ENCODE peak calls at places on chromosomes 11 and 22, in seven cellular contexts. X is stimulated activated CD4-positive, alpha-beta T cell treated with anti-CD3 and anti-CD28 coated beads, Interleukin-15, amount 100 ng/mL, for 1 hour; O is occipital lobe; Q is mesendoderm; Y is ELR; P is activated naive CD4-positive, alpha-beta T cell; C is GM18507. S is an unnamed sample.

GRCh38 chr11:2529636-2530035 is 84.8 kb downstream of the KCNQ1 start:
- DNase-seq in Q (no peak), C (no peak), X (no peak), O (no peak), P (no peak), Y (no peak), S (peak)

GRCh38 chr11:45737056-45737455 is 67.9 kb upstream of the SLC35C1 start:
- DNase-seq in X (no peak), O (no peak), P (no peak), Y (peak), Q (no peak), C (no peak), S (no peak)

GRCh38 chr11:3939211-3939610 is 83.7 kb downstream of the STIM1 start:
- DNase-seq in Q (no peak), Y (peak), O (no peak), P (no peak), X (no peak), C (no peak), S (no peak)

GRCh38 chr22:20147286-20147988 is 3.4 kb downstream of the CCDC188 start:
- DNase-seq in Q (no peak), X (no peak), C (no peak), O (no peak), Y (no peak), P (no peak), S (no peak)

GRCh38 chr11:119100246-119100959 is 1.2 kb downstream of the DPAGT1 start:
- DNase-seq in Q (peak), O (no peak), P (no peak), C (no peak), Y (peak), X (no peak), S (peak)

GRCh38 chr11:24575392-24575791 is 78.5 kb downstream of the LUZP2 start:
- DNase-seq in Y (peak), O (no peak), X (no peak), C (no peak), P (no peak), Q (no peak), S (no peak)

GRCh38 chr11:85826096-85826855 is 15.3 kb upstream of the SYTL2 start:
- DNase-seq in X (no peak), O (peak), Q (peak), C (no peak), Y (peak), P (no peak), S (peak)

GRCh38 chr11:102760355-102761035 is 19.9 kb downstream of the MMP10 start:
- DNase-seq in P (no peak), O (no peak), X (no peak), Q (peak), Y (peak), C (no peak), S (no peak)

GRCh38 chr22:23496445-23496833 is 83.7 kb downstream of the IGLL1 start:
- DNase-seq in P (no peak), Y (no peak), C (no peak), X (no peak), Q (no peak), O (no peak), S (no peak)

GRCh38 chr22:17917490-17917983 is 106.8 kb downstream of the MICAL3 start:
- DNase-seq in X (no peak), P (no peak), C (no peak), O (no peak), Q (no peak), Y (no peak), S (no peak)

GRCh38 chr11:10307022-10307410 is 2.1 kb downstream of the ADM start:
- DNase-seq in Y (peak), X (no peak), O (no peak), C (no peak), P (no peak), Q (no peak), S (no peak)

GRCh38 chr22:43437871-43438475 is 26.2 kb downstream of the MPPED1 start:
- DNase-seq in O (no peak), Y (no peak), P (no peak), C (no peak), X (no peak), Q (no peak), S (no peak)

GRCh38 chr11:9639099-9639498 is 24.8 kb upstream of the SWAP70 start:
- DNase-seq in C (no peak), O (no peak), Y (no peak), Q (no peak), X (no peak), P (no peak), S (peak)

GRCh38 chr11:80281194-80281593 is 840.4 kb upstream of the TENM4 start:
- DNase-seq in C (no peak), Q (no peak), O (no peak), X (no peak), P (no peak), Y (no peak), S (no peak)

GRCh38 chr11:73972620-73973449 is 9.8 kb downstream of the UCP2 start:
- DNase-seq in O (no peak), Q (no peak), X (no peak), Y (no peak), C (no peak), P (no peak), S (peak)

GRCh38 chr11:12598330-12599256 is 75.6 kb upstream of the TEAD1 start:
- DNase-seq in Y (peak), O (no peak), P (no peak), X (no peak), Q (no peak), C (no peak), S (no peak)

GRCh38 chr11:94271885-94272372 is 32.5 kb upstream of the IZUMO1R start:
- DNase-seq in P (no peak), Q (no peak), O (no peak), C (no peak), Y (no peak), X (no peak), S (no peak)

GRCh38 chr22:39719559-39720450 is 149.3 kb downstream of the CACNA1I start:
- DNase-seq in C (no peak), P (no peak), Y (no peak), O (no peak), X (no peak), Q (peak), S (peak)

GRCh38 chr11:3170756-3171670 is 5.9 kb upstream of the OSBPL5 start:
- DNase-seq in X (no peak), P (no peak), Q (no peak), O (no peak), Y (no peak), C (no peak), S (no peak)

GRCh38 chr11:90234977-90235376 is 12.1 kb upstream of the CHORDC1 start:
- DNase-seq in X (no peak), Y (no peak), C (no peak), Q (no peak), P (no peak), O (no peak), S (no peak)

GRCh38 chr11:7098235-7098832 is 9.5 kb downstream of the RBMXL2 start:
- DNase-seq in O (no peak), X (no peak), Q (peak), P (no peak), Y (peak), C (peak), S (no peak)

GRCh38 chr11:73210916-73211667 is 7.0 kb upstream of the P2RY2 start:
- DNase-seq in O (no peak), X (no peak), Y (peak), C (no peak), P (no peak), Q (no peak), S (no peak)

GRCh38 chr11:109236188-109236587 is 185.8 kb upstream of the C11orf87 start:
- DNase-seq in Q (no peak), X (no peak), C (no peak), Y (no peak), P (no peak), O (no peak), S (no peak)

GRCh38 chr22:49825944-49826602 is 1.6 kb downstream of the BRD1 start:
- DNase-seq in P (peak), O (no peak), Y (peak), X (peak), Q (no peak), C (no peak), S (no peak)

GRCh38 chr11:122861631-122862030 is 20.9 kb upstream of the JHY start:
- DNase-seq in Y (peak), P (no peak), O (no peak), Q (no peak), C (no peak), X (no peak), S (no peak)

GRCh38 chr22:20498913-20499312 is 3.3 kb upstream of the KLHL22 start:
- DNase-seq in Y (no peak), X (no peak), C (no peak), P (no peak), O (no peak), Q (no peak), S (no peak)

GRCh38 chr22:48592066-48592345 is 1235.7 kb downstream of the BRD1 start:
- DNase-seq in X (no peak), P (no peak), Y (no peak), O (no peak), Q (no peak), C (no peak), S (no peak)

GRCh38 chr22:46956498-46957215 is 194.2 kb downstream of the TBC1D22A start:
- DNase-seq in C (no peak), O (no peak), Q (no peak), Y (no peak), P (no peak), X (no peak), S (no peak)

GRCh38 chr11:48127521-48128183 is 89.0 kb upstream of the OR4B1 start:
- DNase-seq in P (no peak), O (no peak), Q (no peak), C (no peak), X (no peak), Y (no peak), S (peak)

GRCh38 chr11:108559340-108559739 is 34.2 kb downstream of the EXPH5 start:
- DNase-seq in O (no peak), P (no peak), C (no peak), X (no peak), Q (no peak), Y (peak), S (no peak)